ENCODE peak calls at places on chromosomes 13 and 19, in four cellular contexts. One of them, this sample, is unnamed.
A peak's percentile ranks its signal among the peaks of the same experiment; 100 is the strongest.

GRCh38 chr19:28554321-28555091 is 658.4 kb downstream of the UQCRFS1 start:
- DNase-seq in K562: no peak
- DNase-seq in GM12878: no peak
- DNase-seq in HepG2: no peak
- DNase-seq in this sample: no peak

GRCh38 chr13:113021811-113022210 is 52.8 kb downstream of the MCF2L start:
- DNase-seq in K562: no peak
- DNase-seq in GM12878: no peak
- DNase-seq in HepG2: no peak
- DNase-seq in this sample: no peak

GRCh38 chr13:35771898-35772297 is 295.4 kb upstream of the MAB21L1 start:
- DNase-seq in K562: no peak
- DNase-seq in GM12878: no peak
- DNase-seq in HepG2: no peak
- DNase-seq in this sample: no peak

GRCh38 chr13:110261166-110262081 is 45.5 kb downstream of the COL4A1 start:
- DNase-seq in K562: no peak
- DNase-seq in GM12878: no peak
- DNase-seq in HepG2: no peak
- DNase-seq in this sample: no peak

GRCh38 chr19:5484398-5485285 is 29.4 kb downstream of the ZNRF4 start:
- DNase-seq in K562: no peak
- DNase-seq in GM12878: no peak
- DNase-seq in HepG2: peak; percentile 70
- DNase-seq in this sample: no peak

GRCh38 chr13:74883834-74884233 is 598.1 kb downstream of the TBC1D4 start:
- DNase-seq in K562: no peak
- DNase-seq in GM12878: no peak
- DNase-seq in HepG2: no peak
- DNase-seq in this sample: no peak

GRCh38 chr13:90538063-90538462 is 809.4 kb upstream of the MIR17HG start:
- DNase-seq in K562: no peak
- DNase-seq in GM12878: no peak
- DNase-seq in HepG2: no peak
- DNase-seq in this sample: no peak

GRCh38 chr19:17948967-17949930 is 16.4 kb downstream of the CCDC124 start:
- DNase-seq in K562: no peak
- DNase-seq in GM12878: no peak
- DNase-seq in HepG2: no peak
- DNase-seq in this sample: peak; percentile 45

GRCh38 chr19:55857974-55858373 is 21.6 kb downstream of the NLRP4 start:
- DNase-seq in K562: no peak
- DNase-seq in GM12878: no peak
- DNase-seq in HepG2: no peak
- DNase-seq in this sample: no peak

GRCh38 chr19:19591133-19591825 is 27.2 kb downstream of the PBX4 start:
- DNase-seq in K562: no peak
- DNase-seq in GM12878: peak; percentile 84
- DNase-seq in HepG2: peak; percentile 23
- DNase-seq in this sample: peak; percentile 19

GRCh38 chr13:74891610-74892009 is 590.4 kb downstream of the TBC1D4 start:
- DNase-seq in K562: no peak
- DNase-seq in GM12878: no peak
- DNase-seq in HepG2: no peak
- DNase-seq in this sample: no peak

GRCh38 chr13:91946498-91947070 is 548.2 kb downstream of the GPC5 start:
- DNase-seq in K562: peak; percentile 1
- DNase-seq in GM12878: no peak
- DNase-seq in HepG2: peak; percentile 44
- DNase-seq in this sample: no peak

GRCh38 chr19:54299126-54299498 is 13.9 kb downstream of the LILRA5 start:
- DNase-seq in K562: no peak
- DNase-seq in GM12878: no peak
- DNase-seq in HepG2: no peak
- DNase-seq in this sample: no peak

GRCh38 chr13:51805925-51806324 is 2.0 kb upstream of the DHRS12 start:
- DNase-seq in K562: no peak
- DNase-seq in GM12878: no peak
- DNase-seq in HepG2: no peak
- DNase-seq in this sample: no peak

GRCh38 chr13:105213512-105213911 is 1322.0 kb downstream of the EFNB2 start:
- DNase-seq in K562: no peak
- DNase-seq in GM12878: no peak
- DNase-seq in HepG2: no peak
- DNase-seq in this sample: peak; percentile 21

GRCh38 chr13:101454767-101455166 is 2.3 kb downstream of the ITGBL1 start:
- DNase-seq in K562: no peak
- DNase-seq in GM12878: no peak
- DNase-seq in HepG2: no peak
- DNase-seq in this sample: no peak

GRCh38 chr19:10309423-10309822 is at the start of gene ZGLP1:
- DNase-seq in K562: no peak
- DNase-seq in GM12878: no peak
- DNase-seq in HepG2: no peak
- DNase-seq in this sample: no peak

GRCh38 chr19:17777840-17778620 is 16.9 kb upstream of the B3GNT3 start:
- DNase-seq in K562: peak; percentile 95
- DNase-seq in GM12878: no peak
- DNase-seq in HepG2: peak; percentile 40
- DNase-seq in this sample: peak; percentile 96

GRCh38 chr19:6551607-6552450 is 21.0 kb downstream of the TNFSF9 start:
- DNase-seq in K562: peak; percentile 85
- DNase-seq in GM12878: no peak
- DNase-seq in HepG2: peak; percentile 45
- DNase-seq in this sample: peak; percentile 82

GRCh38 chr13:31035162-31035951 is 102.9 kb downstream of the TEX26 start:
- DNase-seq in K562: no peak
- DNase-seq in GM12878: no peak
- DNase-seq in HepG2: no peak
- DNase-seq in this sample: no peak

GRCh38 chr19:7246601-7247000 is 47.6 kb downstream of the INSR start:
- DNase-seq in K562: no peak
- DNase-seq in GM12878: no peak
- DNase-seq in HepG2: no peak
- DNase-seq in this sample: no peak

GRCh38 chr13:95262837-95263381 is 38.3 kb downstream of the ABCC4 start:
- DNase-seq in K562: no peak
- DNase-seq in GM12878: no peak
- DNase-seq in HepG2: no peak
- DNase-seq in this sample: no peak

GRCh38 chr19:18156841-18157464 is 4.0 kb downstream of the PIK3R2 start:
- DNase-seq in K562: peak; percentile 96
- DNase-seq in GM12878: no peak
- DNase-seq in HepG2: peak; percentile 63
- DNase-seq in this sample: no peak

GRCh38 chr19:11578342-11579142 is 1.1 kb upstream of the ACP5 start:
- DNase-seq in K562: peak; percentile 68
- DNase-seq in GM12878: no peak
- DNase-seq in HepG2: peak; percentile 31
- DNase-seq in this sample: peak; percentile 55

GRCh38 chr13:99075268-99076191 is 97.7 kb upstream of the DOCK9 start:
- DNase-seq in K562: no peak
- DNase-seq in GM12878: peak; percentile 36
- DNase-seq in HepG2: no peak
- DNase-seq in this sample: no peak

GRCh38 chr13:49435992-49436391 is 7.9 kb downstream of the CAB39L start:
- DNase-seq in K562: no peak
- DNase-seq in GM12878: no peak
- DNase-seq in HepG2: no peak
- DNase-seq in this sample: no peak

GRCh38 chr19:40433391-40434216 is 7.8 kb upstream of the SERTAD1 start:
- DNase-seq in K562: peak; percentile 93
- DNase-seq in GM12878: no peak
- DNase-seq in HepG2: peak; percentile 78
- DNase-seq in this sample: peak; percentile 80

GRCh38 chr19:7911509-7912143 is 3.0 kb upstream of the TGFBR3L start:
- DNase-seq in K562: no peak
- DNase-seq in GM12878: no peak
- DNase-seq in HepG2: no peak
- DNase-seq in this sample: no peak

GRCh38 chr13:30408319-30409101 is 13.8 kb upstream of the UBE2L5 start:
- DNase-seq in K562: peak; percentile 86
- DNase-seq in GM12878: no peak
- DNase-seq in HepG2: peak; percentile 86
- DNase-seq in this sample: peak; percentile 98

GRCh38 chr13:97327521-97328221 is 105.5 kb downstream of the MBNL2 start:
- DNase-seq in K562: peak; percentile 16
- DNase-seq in GM12878: no peak
- DNase-seq in HepG2: no peak
- DNase-seq in this sample: no peak

GRCh38 chr13:24644051-24644450 is 36.2 kb upstream of the ATP12A start:
- DNase-seq in K562: no peak
- DNase-seq in GM12878: no peak
- DNase-seq in HepG2: no peak
- DNase-seq in this sample: no peak

GRCh38 chr13:114057131-114058050 is 75.0 kb downstream of the RASA3 start:
- DNase-seq in K562: peak; percentile 15
- DNase-seq in GM12878: no peak
- DNase-seq in HepG2: no peak
- DNase-seq in this sample: no peak

GRCh38 chr13:114054830-114055439 is 77.5 kb downstream of the RASA3 start:
- DNase-seq in K562: no peak
- DNase-seq in GM12878: no peak
- DNase-seq in HepG2: no peak
- DNase-seq in this sample: no peak

GRCh38 chr13:114055766-114056165 is 76.7 kb downstream of the RASA3 start:
- DNase-seq in K562: no peak
- DNase-seq in GM12878: no peak
- DNase-seq in HepG2: no peak
- DNase-seq in this sample: no peak

GRCh38 chr13:114058051-114058867 is 74.2 kb downstream of the RASA3 start:
- DNase-seq in K562: no peak
- DNase-seq in GM12878: no peak
- DNase-seq in HepG2: no peak
- DNase-seq in this sample: no peak

DNA sequence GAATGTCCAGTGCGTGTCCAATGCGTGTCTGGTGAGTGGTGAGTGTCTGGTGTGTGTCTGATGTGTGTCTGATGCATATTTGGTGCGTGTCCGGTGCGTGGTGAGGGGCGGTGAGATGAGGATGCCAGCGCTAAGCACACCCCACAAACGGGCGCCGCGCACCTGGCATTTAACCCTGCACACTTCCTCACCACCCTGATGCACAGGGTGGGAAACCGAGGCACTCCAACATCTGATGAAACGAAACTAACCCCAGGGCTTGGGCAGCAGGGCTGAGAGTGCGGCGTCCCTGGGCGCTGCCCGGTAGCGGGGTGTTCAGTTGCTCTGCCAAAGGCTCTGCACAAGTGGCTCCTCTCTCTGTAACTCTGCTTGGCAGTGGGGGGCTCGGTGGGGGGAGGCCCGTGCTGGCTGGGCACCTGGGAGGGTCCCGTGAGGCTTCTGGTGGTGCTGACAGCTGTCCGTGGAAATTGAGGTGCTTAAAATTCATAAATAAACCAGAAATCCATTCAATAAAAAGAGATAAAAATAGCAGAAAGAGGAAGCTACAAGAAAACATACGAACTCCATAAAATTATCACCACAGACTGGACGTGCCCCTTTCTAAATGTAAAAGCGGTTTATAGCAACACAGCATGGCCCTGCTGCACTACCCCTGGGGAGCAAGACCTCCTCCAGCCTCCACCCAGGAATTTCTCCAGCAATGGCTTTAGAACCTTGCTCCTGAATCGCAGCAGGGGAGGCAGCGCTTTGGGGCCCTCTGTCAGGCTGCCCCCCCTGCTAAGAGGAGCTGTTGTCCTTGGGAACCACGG is 76.0 kb downstream of the RASA3 start:
- DNase-seq in K562: no peak
- DNase-seq in GM12878: no peak
- DNase-seq in HepG2: no peak
- DNase-seq in this sample: no peak
- TF ChIP-seq CBFB in K562: no peak
- TF ChIP-seq CBFB in GM12878: no peak
- TF ChIP-seq CBFB in HepG2: no peak
- TF ChIP-seq CBFB in this sample: no peak

DNA sequence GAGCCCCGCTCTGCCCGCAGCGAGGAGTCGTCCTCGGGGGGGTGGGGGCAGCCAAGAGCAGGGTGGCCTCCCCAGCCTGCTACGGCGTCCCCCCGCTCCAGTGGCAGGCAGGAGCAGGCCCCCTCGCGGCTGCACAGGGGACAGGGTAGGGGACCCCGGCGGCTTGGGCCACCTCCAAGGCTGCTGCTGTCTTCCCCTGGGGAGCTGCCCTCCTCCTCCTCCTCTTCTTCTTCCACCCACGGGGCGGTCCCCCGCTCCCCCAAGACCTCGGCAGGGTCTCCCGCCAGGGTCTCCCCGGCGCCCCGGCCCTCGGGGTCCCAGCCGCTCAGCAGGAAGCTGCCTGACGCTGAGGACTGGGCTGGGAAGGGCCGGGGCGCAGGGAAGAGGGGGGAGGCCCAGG is 12.7 kb downstream of the LMTK3 start:
- DNase-seq in K562: no peak
- DNase-seq in GM12878: no peak
- DNase-seq in HepG2: no peak
- DNase-seq in this sample: no peak
- TF ChIP-seq CBFB in K562: no peak
- TF ChIP-seq CBFB in GM12878: no peak
- TF ChIP-seq CBFB in HepG2: no peak
- TF ChIP-seq CBFB in this sample: no peak

GRCh38 chr13:20519887-20520286 is 5.8 kb downstream of the CRYL1 start:
- DNase-seq in K562: no peak
- DNase-seq in GM12878: no peak
- DNase-seq in HepG2: no peak
- DNase-seq in this sample: no peak

GRCh38 chr13:20518652-20519051 is 7.0 kb downstream of the CRYL1 start:
- DNase-seq in K562: no peak
- DNase-seq in GM12878: no peak
- DNase-seq in HepG2: no peak
- DNase-seq in this sample: no peak

GRCh38 chr13:20525144-20525600 is 485 bp downstream of the CRYL1 start:
- DNase-seq in K562: no peak
- DNase-seq in GM12878: no peak
- DNase-seq in HepG2: peak; percentile 15
- DNase-seq in this sample: peak; percentile 39

GRCh38 chr13:20525601-20526544 is at the start of gene CRYL1:
- DNase-seq in K562: peak; percentile 79
- DNase-seq in GM12878: peak; percentile 40
- DNase-seq in HepG2: peak; percentile 31
- DNase-seq in this sample: peak; percentile 45

GRCh38 chr13:20521388-20521787 is 4.3 kb downstream of the CRYL1 start:
- DNase-seq in K562: no peak
- DNase-seq in GM12878: no peak
- DNase-seq in HepG2: no peak
- DNase-seq in this sample: no peak
- TF ChIP-seq CBFB in K562: no peak
- TF ChIP-seq CBFB in GM12878: no peak
- TF ChIP-seq CBFB in HepG2: no peak
- TF ChIP-seq CBFB in this sample: no peak

GRCh38 chr13:39350461-39350881 is 252.5 kb downstream of the LHFPL6 start:
- DNase-seq in K562: no peak
- DNase-seq in GM12878: no peak
- DNase-seq in HepG2: no peak
- DNase-seq in this sample: peak; percentile 16
- TF ChIP-seq CBFB in K562: no peak
- TF ChIP-seq CBFB in GM12878: no peak
- TF ChIP-seq CBFB in HepG2: no peak
- TF ChIP-seq CBFB in this sample: no peak

GRCh38 chr19:3056454-3057016 is 5.8 kb downstream of the TLE5 start:
- DNase-seq in K562: no peak
- DNase-seq in GM12878: no peak
- DNase-seq in HepG2: no peak
- DNase-seq in this sample: no peak
- TF ChIP-seq CBFB in K562: no peak
- TF ChIP-seq CBFB in GM12878: no peak
- TF ChIP-seq CBFB in HepG2: no peak
- TF ChIP-seq CBFB in this sample: no peak

This sample was measured in WTC11.